ENCODE peak calls at places on chromosome 14, in eight cellular contexts. B is A549; L is tibial artery; V is stimulated activated CD4-positive, alpha-beta T cell treated with anti-CD3 and anti-CD28 coated beads, Interleukin-1b, Interleukin-23, amount 100 ng/mL, for 24 hours; T is amniotic epithelial cell; K is activated CD4-positive, alpha-beta T cell treated with anti-CD3 and anti-CD28 coated beads, Interleukin-2, amount 10 ng/mL, durations not matched to agents 7 days and 5 days; O is GM03348; M is NCI-H1092. E is an unnamed sample.

GRCh38 chr14:83485591-83485990 is 1951.9 kb upstream of the SEL1L start:
- DNase-seq in B (no peak), L (no peak), V (no peak), T (peak), K (no peak), O (no peak), M (no peak), E (no peak)

GRCh38 chr14:85527006-85527405 is 2.9 kb upstream of the FLRT2 start:
- DNase-seq in B (peak), L (no peak), V (no peak), T (peak), K (no peak), O (peak), M (no peak), E (no peak)

GRCh38 chr14:72796935-72797334 is 97.0 kb downstream of the DPF3 start:
- DNase-seq in B (no peak), L (peak), V (no peak), T (no peak), K (no peak), O (no peak), M (no peak), E (no peak)

GRCh38 chr14:92456215-92457017 is 57.2 kb upstream of the RIN3 start:
- DNase-seq in B (peak), L (no peak), V (no peak), T (peak), K (no peak), O (peak), M (no peak), E (peak)

GRCh38 chr14:78921856-78922255 is 751.7 kb downstream of the NRXN3 start:
- DNase-seq in B (peak), L (no peak), V (no peak), T (peak), K (no peak), O (no peak), M (no peak), E (peak)

GRCh38 chr14:20332386-20332945 is 613 bp downstream of the CCNB1IP1 start:
- DNase-seq in B (no peak), L (no peak), V (no peak), T (peak), K (no peak), O (peak), M (no peak), E (no peak)

GRCh38 chr14:84789012-84789411 is 740.9 kb upstream of the FLRT2 start:
- DNase-seq in B (no peak), L (no peak), V (no peak), T (peak), K (no peak), O (no peak), M (no peak), E (no peak)

GRCh38 chr14:52875707-52876106 is 75.1 kb downstream of the FERMT2 start:
- DNase-seq in B (no peak), L (no peak), V (no peak), T (peak), K (no peak), O (no peak), M (no peak), E (no peak)

GRCh38 chr14:23624830-23625404 is 11.2 kb upstream of the DHRS2 start:
- DNase-seq in B (no peak), L (no peak), V (no peak), T (no peak), K (no peak), O (no peak), M (no peak), E (no peak)

GRCh38 chr14:58805605-58806358 is 168.0 kb downstream of the DACT1 start:
- DNase-seq in B (no peak), L (no peak), V (no peak), T (peak), K (no peak), O (no peak), M (peak), E (peak)